ENCODE peak calls at places on chromosomes 5 and 9, in four cellular contexts. R, D, M and X are unnamed samples.
A peak's percentile ranks its signal among the peaks of the same experiment; 100 is the strongest.

GRCh38 chr5:172436874-172437369 is 17.4 kb downstream of the SH3PXD2B start:
- DNase-seq in D (no peak), M (no peak), R (no peak), X (no peak)

GRCh38 chr5:76303917-76304316 is 99.2 kb upstream of the IQGAP2 start:
- DNase-seq in D (no peak), M (no peak), R (peak; percentile 10), X (no peak)

GRCh38 chr5:78404682-78405293 is 44.4 kb downstream of the SCAMP1 start:
- DNase-seq in M (no peak), R (no peak), D (no peak), X (no peak)

GRCh38 chr9:136336156-136336860 is 9.0 kb downstream of the GPSM1 start:
- DNase-seq in D (no peak), R (no peak), M (no peak), X (peak; percentile 83)

GRCh38 chr9:72954431-72955420 is 1.9 kb upstream of the ALDH1A1 start:
- DNase-seq in R (peak; percentile 68), M (no peak), D (peak; percentile 41), X (peak; percentile 14)

GRCh38 chr5:79069488-79070001 is at the start of the genes BHMT2 and DMGDH:
- DNase-seq in R (no peak), D (peak; percentile 45), M (no peak), X (peak; percentile 43)

GRCh38 chr5:57280811-57281301 is 107.0 kb downstream of the GPBP1 start:
- DNase-seq in M (no peak), D (no peak), R (no peak), X (no peak)

GRCh38 chr9:130766031-130766903 is 68.8 kb upstream of the ABL1 start:
- DNase-seq in M (no peak), D (no peak), R (no peak), X (no peak)

GRCh38 chr5:170467000-170467707 is 36.7 kb upstream of the KCNIP1 start:
- DNase-seq in R (peak; percentile 63), D (no peak), M (no peak), X (no peak)

GRCh38 chr9:119453490-119453911 is 84.3 kb upstream of the BRINP1 start:
- DNase-seq in D (no peak), R (no peak), M (no peak), X (no peak)

GRCh38 chr5:173645437-173645807 is 29.0 kb upstream of the BOD1 start:
- DNase-seq in D (no peak), R (no peak), M (no peak), X (no peak)

GRCh38 chr9:125513634-125514413 is 193.2 kb downstream of the MAPKAP1 start:
- DNase-seq in D (no peak), M (no peak), R (peak; percentile 34), X (peak; percentile 43)

GRCh38 chr5:171386861-171387254 is 791 bp upstream of the NPM1 start:
- DNase-seq in R (no peak), M (no peak), D (peak; percentile 34), X (no peak)

GRCh38 chr5:126234563-126235195 is 188.5 kb upstream of the GRAMD2B start:
- DNase-seq in D (peak; percentile 40), R (peak; percentile 19), M (no peak), X (no peak)

GRCh38 chr5:169106906-169107305 is 194.0 kb downstream of the SLIT3 start:
- DNase-seq in R (no peak), M (no peak), D (no peak), X (no peak)

GRCh38 chr5:132383984-132384383 is 14.5 kb downstream of the SLC22A5 start:
- DNase-seq in M (no peak), D (no peak), R (no peak), X (no peak)

GRCh38 chr5:1952456-1953099 is 69.9 kb upstream of the IRX4 start:
- DNase-seq in R (no peak), M (no peak), D (no peak), X (no peak)

GRCh38 chr5:176500511-176500910 is 36.7 kb downstream of the RNF44 start:
- DNase-seq in R (no peak), D (no peak), M (no peak), X (no peak)

GRCh38 chr5:164747371-164747770 is 1242.0 kb downstream of the MAT2B start:
- DNase-seq in M (no peak), R (no peak), D (no peak), X (no peak)

GRCh38 chr9:93684161-93684765 is 107.9 kb downstream of the PHF2 start:
- DNase-seq in D (no peak), R (no peak), M (no peak), X (peak; percentile 27)

GRCh38 chr5:124280044-124280443 is 466.4 kb downstream of the ZNF608 start:
- DNase-seq in M (no peak), D (no peak), R (no peak), X (no peak)

GRCh38 chr5:10555134-10555733 is 8.6 kb upstream of the ANKRD33B start:
- DNase-seq in R (peak; percentile 94), D (no peak), M (no peak), X (no peak)

GRCh38 chr9:93552923-93553322 is 23.5 kb upstream of the PHF2 start:
- DNase-seq in M (no peak), R (no peak), D (no peak), X (no peak)

GRCh38 chr9:103625161-103625804 is 468.8 kb upstream of the SMC2 start:
- DNase-seq in D (no peak), M (no peak), R (no peak), X (no peak)

GRCh38 chr9:71936066-71936465 is 24.6 kb downstream of the C9orf85 start:
- DNase-seq in M (no peak), D (no peak), R (no peak), X (no peak)

GRCh38 chr9:137294091-137294683 is 7.9 kb downstream of the NRARP start:
- DNase-seq in D (peak; percentile 64), R (peak; percentile 83), M (no peak), X (peak; percentile 60)

GRCh38 chr5:137672001-137672400 is 63.9 kb downstream of the KLHL3 start:
- DNase-seq in M (no peak), D (no peak), R (no peak), X (no peak)

GRCh38 chr9:134128727-134129679 is 6.9 kb upstream of the WDR5 start:
- DNase-seq in M (no peak), R (no peak), D (no peak), X (no peak)

GRCh38 chr5:150209020-150209635 is 19.3 kb downstream of the SLC6A7 start:
- DNase-seq in D (peak; percentile 22), M (no peak), R (peak; percentile 11), X (no peak)

GRCh38 chr9:1869843-1870242 is 145.3 kb upstream of the SMARCA2 start:
- DNase-seq in R (peak; percentile 29), M (no peak), D (peak; percentile 25), X (no peak)

GRCh38 chr9:72356019-72356653 is 8.9 kb downstream of the ZFAND5 start:
- DNase-seq in D (no peak), R (peak; percentile 46), M (no peak), X (no peak)

GRCh38 chr9:122821278-122821952 is 7.0 kb downstream of the PDCL start:
- DNase-seq in R (no peak), D (peak; percentile 64), M (no peak), X (no peak)

GRCh38 chr5:72383280-72384205 is 63.4 kb downstream of the PTCD2 start:
- DNase-seq in M (no peak), R (peak; percentile 59), D (peak; percentile 44), X (no peak)

GRCh38 chr9:131395027-131395744 is 1.3 kb downstream of the PRRC2B start:
- DNase-seq in R (no peak), M (no peak), D (peak; percentile 30), X (peak; percentile 64)

GRCh38 chr9:134568116-134568515 is 73.5 kb upstream of the COL5A1 start:
- DNase-seq in D (peak; percentile 4), M (no peak), R (no peak), X (no peak)

GRCh38 chr9:117521293-117521692 is 106.4 kb upstream of the ASTN2 start:
- DNase-seq in M (no peak), R (no peak), D (no peak), X (no peak)

GRCh38 chr5:102799017-102799416 is 43.9 kb downstream of the PAM start:
- DNase-seq in D (no peak), M (no peak), R (no peak), X (no peak)

GRCh38 chr9:91415290-91415689 is 8.3 kb downstream of the NFIL3 start:
- DNase-seq in M (no peak), R (no peak), D (no peak), X (no peak)
- H3K4me1 ChIP-seq in M (peaks cover 62% of the 10 kb centered on the region), R (peaks cover 57% of the 10 kb centered on the region), D (peaks cover 25% of the 10 kb centered on the region), X (peaks cover 7% of the 10 kb centered on the region)

GRCh38 chr5:154405078-154405792 is 40.6 kb upstream of the SAP30L start:
- DNase-seq in M (peak; percentile 14), D (peak; percentile 89), R (peak; percentile 69), X (peak; percentile 93)
- H3K4me3 ChIP-seq in M (no peak overlapping the region), D (peak overlapping the region; percentile 12), R (no peak overlapping the region), X (peak overlapping the region; percentile 22)

GRCh38 chr5:151700816-151701215 is 14.1 kb upstream of the SPARC start:
- DNase-seq in R (no peak), D (no peak), M (no peak), X (no peak)
- H3K27ac ChIP-seq in R (peak overlapping the region; percentile 18), D (peak overlapping the region; percentile 83), M (no peak overlapping the region), X (no peak overlapping the region)

GRCh38 chr5:43303242-43303641 is 10.0 kb downstream of the HMGCS1 start:
- DNase-seq in D (no peak), R (no peak), M (no peak), X (no peak)

GRCh38 chr5:43309657-43310056 is 3.6 kb downstream of the HMGCS1 start:
- DNase-seq in D (no peak), R (no peak), M (no peak), X (no peak)

GRCh38 chr5:43309122-43309521 is 4.1 kb downstream of the HMGCS1 start:
- DNase-seq in M (no peak), D (no peak), R (no peak), X (no peak)

GRCh38 chr5:43304520-43304919 is 8.7 kb downstream of the HMGCS1 start:
- DNase-seq in M (no peak), D (no peak), R (no peak), X (no peak)

DNA sequence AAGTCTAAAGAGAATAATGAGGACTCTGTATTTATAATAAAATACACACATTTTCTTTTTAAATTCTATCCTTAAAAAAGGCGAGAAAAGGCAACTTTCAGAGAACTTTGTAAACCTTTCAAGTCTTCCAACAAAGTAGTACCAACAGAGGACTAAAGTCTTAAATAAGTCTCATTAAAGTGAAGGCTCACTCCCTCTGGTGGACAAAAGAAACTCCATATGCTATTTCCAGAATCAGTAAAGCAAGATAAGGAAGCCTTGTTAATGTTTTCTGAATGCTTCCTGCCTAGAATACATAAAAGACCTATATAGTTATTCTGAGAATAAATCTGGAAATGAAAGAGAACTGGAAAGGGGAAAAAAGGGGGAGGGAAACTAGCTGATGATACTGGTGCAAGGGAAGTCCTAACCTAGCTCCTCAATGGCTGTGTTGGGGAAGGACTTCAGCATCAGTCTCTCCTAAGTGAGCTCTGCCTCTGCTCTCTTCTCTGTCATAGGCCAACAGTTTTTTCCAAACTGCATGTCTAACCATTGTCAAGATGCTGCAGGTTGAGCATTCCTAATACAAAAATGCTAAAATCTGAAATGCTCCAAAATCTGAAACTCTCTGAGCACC is 7.2 kb downstream of the HMGCS1 start:
- DNase-seq in R (peak; percentile 74), D (peak; percentile 18), M (no peak), X (no peak)
- H3K4me1 ChIP-seq in R (peaks cover 38% of the 10 kb centered on the region), D (peaks cover 8% of the 10 kb centered on the region), M (peaks cover 91% of the 10 kb centered on the region), X (peaks cover 8% of the 10 kb centered on the region)